ENCODE peak calls at places on chromosome 19, in eight cellular contexts. X is EL; Y is ecto neural progenitor cell; J is HFFc6; E is A673; C is activated naive CD4-positive, alpha-beta T cell treated with anti-CD3 and anti-CD28 coated beads, Interleukin-2, amount 50 U/mL, for 72 hours; M is bronchial epithelial cell; R is stimulated activated CD4-positive, alpha-beta T cell treated with anti-CD3 and anti-CD28 coated beads, Interleukin-4, amount 100 ng/mL, for 4 hours. W is an unnamed sample.

GRCh38 chr19:56263319-56263718 is 9.2 kb upstream of the EDDM13 start:
- DNase-seq in M (no peak), E (no peak), Y (no peak), C (no peak), R (no peak), J (no peak), X (no peak), W (no peak)

GRCh38 chr19:41671481-41671880 is 16.6 kb downstream of the CEACAM7 start:
- DNase-seq in J (no peak), E (no peak), M (no peak), X (no peak), C (no peak), R (no peak), Y (no peak), W (no peak)

GRCh38 chr19:2164020-2164988 is 571 bp downstream of the DOT1L start:
- DNase-seq in M (no peak), J (no peak), X (peak), E (peak), R (peak), Y (no peak), C (peak), W (peak)

GRCh38 chr19:11260996-11261395 is 1.3 kb downstream of the DOCK6 start:
- DNase-seq in R (no peak), C (no peak), J (no peak), M (no peak), E (no peak), X (no peak), Y (no peak), W (no peak)

GRCh38 chr19:47697863-47698609 is 15.2 kb upstream of the EHD2 start:
- DNase-seq in E (peak), C (no peak), J (peak), R (peak), Y (peak), M (peak), X (peak), W (peak)

GRCh38 chr19:4583961-4584669 is 24.6 kb upstream of the SEMA6B start:
- DNase-seq in E (no peak), R (no peak), J (no peak), Y (peak), M (no peak), X (no peak), C (no peak), W (peak)

GRCh38 chr19:31261019-31261595 is 88.1 kb downstream of the TSHZ3 start:
- DNase-seq in J (no peak), M (no peak), Y (no peak), C (no peak), E (no peak), X (no peak), R (no peak), W (no peak)

GRCh38 chr19:38661996-38662395 is 14.5 kb downstream of the ACTN4 start:
- DNase-seq in J (no peak), C (no peak), R (no peak), M (peak), Y (no peak), E (no peak), X (no peak), W (no peak)

GRCh38 chr19:4537953-4538600 is 1.8 kb downstream of the LRG1 start:
- DNase-seq in E (no peak), X (no peak), R (no peak), C (no peak), J (no peak), Y (no peak), M (no peak), W (no peak)

GRCh38 chr19:13476071-13476470 is 30.2 kb downstream of the CACNA1A start:
- DNase-seq in R (no peak), J (no peak), C (no peak), X (no peak), E (no peak), M (no peak), Y (no peak), W (no peak)

W was measured in iPS-NIHi11.